ENCODE peak calls at places on chromosomes 6 and 20, in eight cellular contexts. R is adrenal gland, F is tibial artery, N is osteocyte, I is fibroblast of pulmonary artery, W is SW480, H is left cardiac atrium, Z is ecto neural progenitor cell. X is an unnamed sample.

GRCh38 chr6:96522469-96523009 is 933 bp downstream of the UFL1 start:
- DNase-seq in F (no peak), R (no peak), W (peak), I (peak), N (no peak), Z (no peak), H (no peak), X (no peak)

GRCh38 chr6:42520786-42521607 is 42.8 kb upstream of the UBR2 start:
- DNase-seq in F (no peak), R (no peak), Z (no peak), N (no peak), I (peak), W (no peak), H (no peak), X (no peak)

GRCh38 chr6:127566671-127567070 is 10.3 kb upstream of the C6orf58 start:
- DNase-seq in W (no peak), F (no peak), Z (no peak), I (no peak), N (no peak), H (no peak), R (no peak), X (no peak)

GRCh38 chr6:14889172-14889571 is 356.7 kb upstream of the JARID2 start:
- DNase-seq in H (no peak), W (no peak), N (no peak), F (no peak), I (peak), Z (no peak), R (no peak), X (no peak)

GRCh38 chr6:85404497-85405174 is 45.2 kb upstream of the NT5E start:
- DNase-seq in N (no peak), Z (no peak), I (peak), W (peak), R (peak), F (no peak), H (peak), X (no peak)

GRCh38 chr6:80771941-80772340 is 665.5 kb downstream of the BCKDHB start:
- DNase-seq in H (no peak), F (no peak), N (no peak), R (no peak), Z (peak), I (peak), W (no peak), X (no peak)

GRCh38 chr6:20334334-20334733 is 67.3 kb upstream of the E2F3 start:
- DNase-seq in N (no peak), Z (no peak), R (no peak), W (no peak), H (peak), F (no peak), I (no peak), X (no peak)

GRCh38 chr6:108989700-108990099 is 104.9 kb downstream of the SESN1 start:
- DNase-seq in W (no peak), Z (no peak), F (no peak), N (no peak), H (no peak), R (no peak), I (no peak), X (no peak)

GRCh38 chr20:9506964-9507369 is 7.4 kb upstream of the LAMP5 start:
- DNase-seq in F (no peak), R (no peak), Z (peak), N (peak), H (no peak), W (no peak), I (no peak), X (no peak)

GRCh38 chr6:165849539-165850430 is 186.7 kb upstream of the PDE10A start:
- DNase-seq in W (no peak), N (peak), I (peak), F (no peak), R (no peak), Z (no peak), H (no peak), X (no peak)

GRCh38 chr6:134714679-134715078 is 235.2 kb downstream of the ALDH8A1 start:
- DNase-seq in W (no peak), R (no peak), N (no peak), H (no peak), F (no peak), I (peak), Z (no peak), X (no peak)

GRCh38 chr6:53070808-53071207 is 5.6 kb downstream of the FBXO9 start:
- DNase-seq in W (no peak), R (no peak), H (no peak), F (no peak), I (peak), N (no peak), Z (no peak), X (no peak)

GRCh38 chr6:8082954-8083858 is 19.0 kb upstream of the BLOC1S5 start:
- DNase-seq in N (no peak), I (peak), Z (no peak), R (peak), H (peak), F (no peak), W (no peak), X (no peak)

X was measured in type B pancreatic cell.